ENCODE peak calls at places on chromosomes 2 and 18, in five cellular contexts. Q is HCT116, M is foreskin keratinocyte, Z is endothelial cell of umbilical vein, S is mesenchymal stem cell. R is an unnamed sample.

GRCh38 chr2:85175369-85176299 is 42.4 kb downstream of the TCF7L1 start:
- DNase-seq in Q (no peak), M (no peak), Z (peak), S (peak), R (no peak)

GRCh38 chr2:105005601-105006000 is 32.3 kb upstream of the MRPS9 start:
- DNase-seq in Q (no peak), M (no peak), Z (no peak), S (no peak), R (peak)

GRCh38 chr18:51279367-51279984 is 82.0 kb upstream of the MEX3C start:
- DNase-seq in Q (no peak), M (no peak), Z (no peak), S (no peak), R (no peak)

GRCh38 chr18:26017929-26018328 is 72.5 kb downstream of the SS18 start:
- DNase-seq in Q (no peak), M (no peak), Z (peak), S (no peak), R (no peak)

GRCh38 chr2:7400628-7401027 is 483.4 kb downstream of the RNF144A start:
- DNase-seq in Q (no peak), M (no peak), Z (no peak), S (peak), R (no peak)

GRCh38 chr2:238422940-238423339 is 3.8 kb upstream of the ASB1 start:
- DNase-seq in Q (no peak), M (no peak), Z (no peak), S (no peak), R (peak)

GRCh38 chr2:55620123-55620779 is 2.8 kb upstream of the PPP4R3B start:
- DNase-seq in Q (no peak), M (no peak), Z (no peak), S (peak), R (no peak)

GRCh38 chr2:203849010-203849409 is 18.6 kb upstream of the CTLA4 start:
- DNase-seq in Q (no peak), M (no peak), Z (no peak), S (no peak), R (no peak)

GRCh38 chr2:10016001-10016801 is 27.1 kb upstream of the KLF11 start:
- DNase-seq in Q (peak), M (no peak), Z (no peak), S (no peak), R (no peak)

GRCh38 chr2:101036562-101036961 is 34.5 kb downstream of the RPL31 start:
- DNase-seq in Q (no peak), M (no peak), Z (peak), S (peak), R (no peak)

GRCh38 chr2:188773075-188773474 is 201.1 kb upstream of the COL3A1 start:
- DNase-seq in Q (no peak), M (peak), Z (no peak), S (peak), R (no peak)

GRCh38 chr2:24058887-24059286 is 9.3 kb downstream of the FKBP1B start:
- DNase-seq in Q (no peak), M (no peak), Z (no peak), S (no peak), R (no peak)

GRCh38 chr2:176413786-176414185 is 144.5 kb downstream of the MTX2 start:
- DNase-seq in Q (no peak), M (no peak), Z (peak), S (no peak), R (no peak)

GRCh38 chr2:7685342-7686015 is 768.3 kb downstream of the RNF144A start:
- DNase-seq in Q (no peak), M (no peak), Z (no peak), S (peak), R (no peak)

GRCh38 chr2:222408684-222409083 is 15.7 kb upstream of the SGPP2 start:
- DNase-seq in Q (no peak), M (no peak), Z (no peak), S (no peak), R (no peak)

GRCh38 chr2:156601840-156602551 is 165.8 kb downstream of the GPD2 start:
- DNase-seq in Q (no peak), M (no peak), Z (no peak), S (no peak), R (no peak)

GRCh38 chr2:143955416-143956075 is 564.4 kb downstream of the ZEB2 start:
- DNase-seq in Q (no peak), M (peak), Z (no peak), S (peak), R (no peak)

GRCh38 chr18:34386803-34387202 is 162.1 kb upstream of the NOL4 start:
- DNase-seq in Q (no peak), M (no peak), Z (no peak), S (no peak), R (no peak)

GRCh38 chr2:134466141-134466540 is 212.3 kb downstream of the MGAT5 start:
- DNase-seq in Q (peak), M (no peak), Z (peak), S (peak), R (peak)

GRCh38 chr2:96163768-96164429 is 18.7 kb upstream of the DUSP2 start:
- DNase-seq in Q (no peak), M (no peak), Z (no peak), S (no peak), R (no peak)

GRCh38 chr2:26352892-26353291 is 6.3 kb upstream of the ADGRF3 start:
- DNase-seq in Q (peak), M (no peak), Z (no peak), S (peak), R (no peak)

GRCh38 chr18:50284226-50284885 is 3.0 kb upstream of the MBD1 start:
- DNase-seq in Q (peak), M (peak), Z (no peak), S (no peak), R (no peak)

GRCh38 chr2:188678921-188679320 is 295.3 kb upstream of the COL3A1 start:
- DNase-seq in Q (no peak), M (no peak), Z (no peak), S (peak), R (no peak)

GRCh38 chr2:38092196-38092902 is 16.4 kb upstream of the CYP1B1 start:
- DNase-seq in Q (no peak), M (no peak), Z (no peak), S (peak), R (no peak)

GRCh38 chr2:162011718-162012564 is 62.1 kb downstream of the DPP4 start:
- DNase-seq in Q (no peak), M (no peak), Z (no peak), S (no peak), R (no peak)

GRCh38 chr2:197108758-197109157 is 182.3 kb upstream of the PGAP1 start:
- DNase-seq in Q (no peak), M (no peak), Z (no peak), S (peak), R (peak)

GRCh38 chr2:239607795-239608171 is 207.0 kb upstream of the HDAC4 start:
- DNase-seq in Q (no peak), M (no peak), Z (no peak), S (no peak), R (no peak)

GRCh38 chr18:49399003-49399402 is 61.4 kb downstream of the DYM start:
- DNase-seq in Q (no peak), M (peak), Z (peak), S (peak), R (no peak)

GRCh38 chr2:121044412-121044811 is 240.6 kb downstream of the TFCP2L1 start:
- DNase-seq in Q (no peak), M (no peak), Z (no peak), S (no peak), R (no peak)

GRCh38 chr2:44975571-44976450 is 33.4 kb downstream of the SIX2 start:
- DNase-seq in Q (no peak), M (no peak), Z (no peak), S (no peak), R (no peak)

GRCh38 chr2:151043484-151043883 is 218.2 kb downstream of the RBM43 start:
- DNase-seq in Q (peak), M (peak), Z (no peak), S (no peak), R (no peak)

GRCh38 chr2:110204408-110205385 is at the start of gene NPHP1:
- DNase-seq in Q (peak), M (peak), Z (peak), S (peak), R (peak)

DNA sequence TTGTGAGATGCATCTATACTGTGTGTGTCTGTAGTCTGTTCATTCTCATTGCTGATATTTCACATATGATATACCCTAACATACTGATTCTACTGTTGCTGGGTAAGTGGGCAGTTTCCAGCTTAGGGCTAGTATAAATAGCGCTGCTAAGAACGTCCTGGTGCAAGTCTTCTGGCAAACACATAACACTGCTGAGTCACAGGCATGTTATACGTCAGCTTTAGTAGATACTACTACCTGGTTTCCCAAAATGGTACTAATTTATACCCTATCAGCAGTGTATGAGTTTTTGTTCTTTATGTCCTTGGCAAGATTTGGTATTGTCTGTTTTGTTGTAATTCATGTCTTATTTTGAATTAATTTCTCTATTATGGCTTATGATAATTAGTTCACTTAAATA is 1.2 kb upstream of the NPHP1 start:
- DNase-seq in Q (no peak), M (no peak), Z (no peak), S (peak), R (no peak)
- H3K27ac ChIP-seq in Q (no peak), M (peak), Z (no peak), S (no peak), R (no peak)

DNA sequence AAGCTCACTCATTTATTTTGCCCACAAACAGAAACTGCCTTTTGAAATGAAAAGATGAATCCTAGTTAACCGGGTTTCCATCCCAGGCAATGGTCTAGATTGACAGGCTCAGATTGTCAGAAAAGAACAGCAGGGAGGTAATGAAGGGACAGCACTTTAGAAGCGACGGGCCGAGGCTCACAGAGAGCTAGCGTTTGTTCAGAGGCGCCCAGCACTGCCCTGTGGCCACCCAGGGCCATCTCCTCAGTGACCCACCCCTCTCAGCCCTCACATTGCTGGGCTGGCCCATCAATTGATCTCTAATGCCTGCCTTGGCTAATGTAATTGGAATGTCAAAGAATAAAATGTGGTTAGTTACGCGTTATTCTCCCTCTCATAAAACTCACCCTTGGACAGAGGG is 304.9 kb downstream of the CDCA7 start:
- DNase-seq in Q (no peak), M (no peak), Z (no peak), S (no peak), R (no peak)
- H3K27ac ChIP-seq in Q (no peak), M (peak), Z (no peak), S (no peak), R (no peak)

DNA sequence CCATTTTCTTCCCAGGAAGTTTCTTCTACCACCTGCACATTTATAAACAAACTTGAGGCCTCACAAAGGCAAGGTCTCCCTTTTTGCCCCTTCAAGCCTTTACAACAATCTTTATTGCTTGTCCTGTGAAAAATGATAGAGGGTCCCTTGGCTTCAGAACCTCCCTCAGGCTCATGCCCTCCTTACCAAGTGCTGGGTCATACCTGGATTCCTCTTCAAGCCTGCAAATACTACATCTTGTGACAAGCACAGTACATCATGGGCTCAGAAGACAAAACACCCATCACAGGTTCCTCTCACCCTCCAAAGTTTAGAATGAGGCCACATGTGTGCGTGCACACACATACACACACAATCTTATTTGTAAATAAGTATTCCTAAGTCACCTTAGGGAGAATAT is 9.1 kb downstream of the CAPN14 start:
- DNase-seq in Q (no peak), M (no peak), Z (no peak), S (no peak), R (no peak)
- H3K27ac ChIP-seq in Q (no peak), M (no peak), Z (no peak), S (no peak), R (no peak)

DNA sequence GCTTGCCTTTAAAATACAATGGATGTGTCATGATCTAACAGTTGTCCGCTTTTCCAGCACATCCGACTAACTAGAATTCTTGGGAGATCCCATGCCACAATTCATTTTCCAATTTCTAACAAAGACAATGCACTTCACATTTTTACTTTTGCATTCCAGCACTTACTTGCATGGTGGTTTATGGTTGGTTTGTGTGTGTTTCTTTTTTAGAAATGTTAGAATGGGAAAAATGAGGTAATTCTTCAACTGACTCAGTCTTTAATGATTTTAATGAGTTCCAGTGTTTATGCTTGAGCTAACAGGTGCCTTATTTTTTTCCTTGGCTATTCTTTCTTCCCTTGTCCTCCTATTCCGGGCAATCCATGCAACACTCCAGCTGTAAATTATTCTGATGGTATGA is 46.5 kb downstream of the SLC8A1 start:
- DNase-seq in Q (no peak), M (no peak), Z (no peak), S (peak), R (no peak)
- H3K27ac ChIP-seq in Q (no peak), M (no peak), Z (no peak), S (no peak), R (no peak)

GRCh38 chr18:23542471-23542870 is 39.2 kb downstream of the RMC1 start:
- DNase-seq in Q (no peak), M (no peak), Z (no peak), S (no peak), R (no peak)
- H3K27ac ChIP-seq in Q (no peak), M (no peak), Z (no peak), S (no peak), R (no peak)

DNA sequence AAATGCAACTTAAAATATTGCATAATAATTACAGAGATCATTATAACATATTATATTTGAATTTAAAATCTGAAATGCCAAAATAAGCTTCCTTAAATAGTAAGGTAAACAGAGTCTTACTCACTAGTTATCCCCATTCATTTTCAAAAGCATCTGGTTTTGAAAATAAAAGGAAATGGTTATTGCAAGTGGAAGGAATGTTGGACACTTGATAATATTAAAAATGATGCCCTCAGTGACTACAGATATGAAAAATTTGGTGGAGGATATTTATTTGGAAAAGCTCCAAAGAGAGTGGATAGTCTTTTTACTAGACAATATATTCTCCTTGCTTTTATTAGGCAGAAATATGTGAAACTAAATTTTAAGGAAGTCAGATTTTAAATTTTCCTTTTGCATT is 39.7 kb downstream of the CDH19 start:
- DNase-seq in Q (no peak), M (no peak), Z (peak), S (no peak), R (no peak)
- H3K27ac ChIP-seq in Q (no peak), M (no peak), Z (no peak), S (no peak), R (no peak)

DNA sequence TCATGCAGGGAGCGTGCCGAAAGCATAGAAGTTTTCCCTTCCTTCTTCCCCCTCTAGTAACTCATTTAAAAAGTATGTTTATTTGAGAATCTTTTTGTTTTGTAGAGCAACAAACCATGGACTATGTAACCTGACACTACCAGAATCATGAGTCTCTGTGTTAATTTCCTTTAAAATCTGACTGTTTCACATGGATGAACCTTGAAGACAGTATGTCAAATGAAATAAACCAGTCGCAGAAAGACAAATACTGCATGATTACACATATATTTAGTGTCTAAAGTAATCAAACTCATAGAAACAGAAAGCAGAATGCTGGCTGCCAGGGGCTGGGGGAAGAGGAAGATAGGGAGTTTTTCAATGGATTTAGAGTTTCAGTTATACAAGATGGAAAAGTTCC is 32.3 kb downstream of the PTPN2 start:
- DNase-seq in Q (no peak), M (no peak), Z (no peak), S (peak), R (no peak)
- H3K27ac ChIP-seq in Q (no peak), M (peak), Z (no peak), S (no peak), R (no peak)

GRCh38 chr2:11723061-11723371 is 23.4 kb upstream of the LPIN1 start:
- DNase-seq in Q (no peak), M (no peak), Z (no peak), S (no peak), R (no peak)
- H3K27ac ChIP-seq in Q (no peak), M (no peak), Z (no peak), S (no peak), R (no peak)

DNA sequence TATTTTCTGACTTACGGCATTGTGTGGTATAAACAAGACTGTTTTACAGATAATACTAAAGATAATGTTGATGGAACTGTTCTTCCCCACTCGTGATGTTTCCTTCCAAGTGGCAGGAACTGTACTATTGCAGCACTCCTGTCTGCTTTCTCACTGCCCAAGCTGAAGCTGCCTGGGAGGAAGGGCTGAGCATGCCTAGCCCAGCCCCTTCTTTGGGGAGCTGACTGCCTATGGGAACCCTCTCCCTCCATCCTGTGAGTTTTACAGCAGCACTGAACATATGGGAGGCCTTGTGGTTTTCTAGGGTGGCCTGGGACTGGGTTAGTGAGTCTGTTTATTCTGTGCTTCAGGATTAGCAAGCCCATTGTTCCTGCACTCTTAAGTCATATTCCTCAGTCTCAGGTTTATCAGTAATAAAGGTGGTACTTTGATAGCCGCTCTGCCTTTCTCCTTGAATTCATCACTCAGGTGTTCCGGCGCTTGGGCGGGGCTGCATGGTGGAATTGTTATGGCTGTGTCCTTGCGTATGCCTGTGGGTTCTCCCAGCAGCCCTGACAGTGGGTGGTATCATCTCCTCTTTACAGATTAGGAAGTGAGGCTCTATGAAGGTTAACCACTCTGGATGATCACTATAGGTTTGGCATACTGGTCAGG is 379.7 kb downstream of the PTPRM start:
- DNase-seq in Q (peak), M (no peak), Z (peak), S (peak), R (peak)
- H3K27ac ChIP-seq in Q (peak), M (peak), Z (peak), S (peak), R (peak)